ENCODE peak calls at places on chromosomes 12 and 14, in five cellular contexts. One of them, this sample, is unnamed.

GRCh38 chr12:6279256-6279628 is 31.2 kb upstream of the PLEKHG6 start:
- DNase-seq in NCI-H1417: no peak
- DNase-seq in mucosa of descending colon: no peak
- DNase-seq in upper lobe of right lung: peak
- DNase-seq in GM20000: no peak
- DNase-seq in this sample: no peak

GRCh38 chr12:106871477-106871876 is 84.2 kb upstream of the TMEM263 start:
- DNase-seq in NCI-H1417: no peak
- DNase-seq in mucosa of descending colon: no peak
- DNase-seq in upper lobe of right lung: no peak
- DNase-seq in GM20000: no peak
- DNase-seq in this sample: no peak

GRCh38 chr12:6468283-6468575 is 2.2 kb downstream of the VAMP1 start:
- DNase-seq in NCI-H1417: no peak
- DNase-seq in mucosa of descending colon: no peak
- DNase-seq in upper lobe of right lung: no peak
- DNase-seq in GM20000: no peak
- DNase-seq in this sample: no peak

GRCh38 chr14:33432407-33433023 is 493.8 kb downstream of the NPAS3 start:
- DNase-seq in NCI-H1417: peak
- DNase-seq in mucosa of descending colon: no peak
- DNase-seq in upper lobe of right lung: no peak
- DNase-seq in GM20000: no peak
- DNase-seq in this sample: no peak

GRCh38 chr12:130353081-130353480 is 15.4 kb downstream of the PIWIL1 start:
- DNase-seq in NCI-H1417: no peak
- DNase-seq in mucosa of descending colon: no peak
- DNase-seq in upper lobe of right lung: no peak
- DNase-seq in GM20000: no peak
- DNase-seq in this sample: no peak

GRCh38 chr14:88660056-88660455 is 97.2 kb downstream of the ZC3H14 start:
- DNase-seq in NCI-H1417: no peak
- DNase-seq in mucosa of descending colon: no peak
- DNase-seq in upper lobe of right lung: no peak
- DNase-seq in GM20000: no peak
- DNase-seq in this sample: no peak

GRCh38 chr12:93939641-93940040 is 208.7 kb upstream of the PLXNC1 start:
- DNase-seq in NCI-H1417: no peak
- DNase-seq in mucosa of descending colon: no peak
- DNase-seq in upper lobe of right lung: no peak
- DNase-seq in GM20000: no peak
- DNase-seq in this sample: no peak

GRCh38 chr14:22432348-22432976 is 156.6 kb downstream of the DAD1 start:
- DNase-seq in NCI-H1417: no peak
- DNase-seq in mucosa of descending colon: no peak
- DNase-seq in upper lobe of right lung: no peak
- DNase-seq in GM20000: no peak
- DNase-seq in this sample: no peak

GRCh38 chr14:52937869-52938268 is 13.0 kb downstream of the FERMT2 start:
- DNase-seq in NCI-H1417: no peak
- DNase-seq in mucosa of descending colon: no peak
- DNase-seq in upper lobe of right lung: no peak
- DNase-seq in GM20000: no peak
- DNase-seq in this sample: no peak

GRCh38 chr12:53268009-53268636 is at the start of gene ESPL1:
- DNase-seq in NCI-H1417: peak
- DNase-seq in mucosa of descending colon: peak
- DNase-seq in upper lobe of right lung: peak
- DNase-seq in GM20000: peak
- DNase-seq in this sample: peak

GRCh38 chr12:20588057-20588456 is 107.1 kb upstream of the SLCO1C1 start:
- DNase-seq in NCI-H1417: peak
- DNase-seq in mucosa of descending colon: no peak
- DNase-seq in upper lobe of right lung: no peak
- DNase-seq in GM20000: no peak
- DNase-seq in this sample: no peak

GRCh38 chr12:101107032-101107763 is 102.8 kb downstream of the SLC5A8 start:
- DNase-seq in NCI-H1417: peak
- DNase-seq in mucosa of descending colon: no peak
- DNase-seq in upper lobe of right lung: no peak
- DNase-seq in GM20000: no peak
- DNase-seq in this sample: no peak

GRCh38 chr14:76917158-76917596 is 91.0 kb downstream of the LRRC74A start:
- DNase-seq in NCI-H1417: peak
- DNase-seq in mucosa of descending colon: no peak
- DNase-seq in upper lobe of right lung: no peak
- DNase-seq in GM20000: no peak
- DNase-seq in this sample: peak

GRCh38 chr14:38098074-38098846 is 109.4 kb upstream of the SSTR1 start:
- DNase-seq in NCI-H1417: no peak
- DNase-seq in mucosa of descending colon: no peak
- DNase-seq in upper lobe of right lung: no peak
- DNase-seq in GM20000: no peak
- DNase-seq in this sample: no peak

GRCh38 chr12:113359939-113360748 is 1.8 kb downstream of the PLBD2 start:
- DNase-seq in NCI-H1417: no peak
- DNase-seq in mucosa of descending colon: no peak
- DNase-seq in upper lobe of right lung: no peak
- DNase-seq in GM20000: no peak
- DNase-seq in this sample: no peak

GRCh38 chr12:6073426-6073825 is 51.0 kb downstream of the VWF start:
- DNase-seq in NCI-H1417: no peak
- DNase-seq in mucosa of descending colon: no peak
- DNase-seq in upper lobe of right lung: no peak
- DNase-seq in GM20000: no peak
- DNase-seq in this sample: no peak

GRCh38 chr12:7460375-7461259 is 16.7 kb upstream of the CD163L1 start:
- DNase-seq in NCI-H1417: peak
- DNase-seq in mucosa of descending colon: no peak
- DNase-seq in upper lobe of right lung: no peak
- DNase-seq in GM20000: peak
- DNase-seq in this sample: no peak

GRCh38 chr12:107415066-107415465 is 270.5 kb upstream of the PWP1 start:
- DNase-seq in NCI-H1417: no peak
- DNase-seq in mucosa of descending colon: no peak
- DNase-seq in upper lobe of right lung: no peak
- DNase-seq in GM20000: no peak
- DNase-seq in this sample: no peak